ENCODE peak calls at places on chromosomes 5 and 9, in seven cellular contexts. B is lower leg skin, L is epithelial cell of proximal tubule, A is heart right ventricle, T is GM12865, H is gastrocnemius medialis, V is HCT116. Q is an unnamed sample.

GRCh38 chr9:77512876-77513275 is 135.2 kb downstream of the GNA14 start:
- DNase-seq in B (no peak), L (no peak), A (no peak), T (no peak), H (no peak), V (no peak), Q (no peak)

GRCh38 chr9:130912932-130913598 is 16.5 kb upstream of the QRFP start:
- DNase-seq in B (no peak), L (peak; percentile 47), A (no peak), T (no peak), H (peak; percentile 28), V (no peak), Q (no peak)

GRCh38 chr9:36102742-36103495 is 33.6 kb upstream of the GLIPR2 start:
- DNase-seq in B (peak; percentile 62), L (peak; percentile 35), A (peak; percentile 76), T (peak; percentile 88), H (peak; percentile 63), V (peak; percentile 57), Q (peak; percentile 92)

GRCh38 chr9:13860019-13860418 is 453.9 kb downstream of the NFIB start:
- DNase-seq in B (peak; percentile 24), L (no peak), A (no peak), T (no peak), H (peak; percentile 18), V (no peak), Q (no peak)

GRCh38 chr9:99516657-99517049 is 294.6 kb downstream of the SEC61B start:
- DNase-seq in B (no peak), L (no peak), A (no peak), T (no peak), H (no peak), V (no peak), Q (no peak)

GRCh38 chr9:125427556-125427955 is 165.9 kb downstream of the GAPVD1 start:
- DNase-seq in B (no peak), L (no peak), A (no peak), T (no peak), H (no peak), V (peak; percentile 29), Q (no peak)

GRCh38 chr5:109316631-109317030 is 93.1 kb downstream of the PJA2 start:
- DNase-seq in B (no peak), L (no peak), A (no peak), T (no peak), H (no peak), V (peak; percentile 2), Q (no peak)

GRCh38 chr9:20551835-20552234 is 70.5 kb downstream of the MLLT3 start:
- DNase-seq in B (no peak), L (peak; percentile 83), A (no peak), T (peak; percentile 47), H (no peak), V (no peak), Q (no peak)

GRCh38 chr9:92725266-92725545 is 39.4 kb downstream of the BICD2 start:
- DNase-seq in B (no peak), L (no peak), A (no peak), T (no peak), H (no peak), V (no peak), Q (no peak)

GRCh38 chr9:116151966-116152381 is 1.6 kb upstream of the PAPPA start:
- DNase-seq in B (no peak), L (no peak), A (no peak), T (no peak), H (no peak), V (no peak), Q (no peak)

GRCh38 chr5:180825768-180826525 is 23.3 kb upstream of the MGAT1 start:
- DNase-seq in B (peak; percentile 92), L (peak; percentile 94), A (no peak), T (no peak), H (peak; percentile 53), V (no peak), Q (no peak)

GRCh38 chr5:142446131-142446959 is 121.5 kb upstream of the SPRY4 start:
- DNase-seq in B (no peak), L (no peak), A (peak; percentile 19), T (no peak), H (no peak), V (peak; percentile 80), Q (no peak)

GRCh38 chr5:114113604-114114003 is 248.3 kb upstream of the KCNN2 start:
- DNase-seq in B (no peak), L (no peak), A (no peak), T (no peak), H (no peak), V (no peak), Q (no peak)

GRCh38 chr5:127813633-127814171 is 110.5 kb downstream of the CCDC192 start:
- DNase-seq in B (no peak), L (peak; percentile 6), A (no peak), T (no peak), H (no peak), V (no peak), Q (no peak)

GRCh38 chr9:81737871-81738507 is 48.6 kb upstream of the TLE1 start:
- DNase-seq in B (peak; percentile 42), L (peak; percentile 84), A (peak; percentile 11), T (peak; percentile 16), H (no peak), V (peak; percentile 89), Q (no peak)

GRCh38 chr9:103899836-103900235 is 194.3 kb upstream of the SMC2 start:
- DNase-seq in B (no peak), L (no peak), A (no peak), T (no peak), H (no peak), V (no peak), Q (no peak)

GRCh38 chr5:114055318-114055788 is 306.5 kb upstream of the KCNN2 start:
- DNase-seq in B (no peak), L (no peak), A (peak; percentile 61), T (no peak), H (peak; percentile 50), V (no peak), Q (no peak)

GRCh38 chr5:141149812-141150211 is at the start of gene PCDHB6:
- DNase-seq in B (no peak), L (no peak), A (no peak), T (no peak), H (no peak), V (no peak), Q (no peak)

GRCh38 chr5:112381521-112381920 is 37.6 kb downstream of the EPB41L4A start:
- DNase-seq in B (no peak), L (no peak), A (no peak), T (no peak), H (no peak), V (no peak), Q (no peak)

GRCh38 chr5:52190737-52191136 is 597.0 kb upstream of the ITGA1 start:
- DNase-seq in B (no peak), L (no peak), A (no peak), T (no peak), H (no peak), V (no peak), Q (no peak)

GRCh38 chr9:35771943-35772342 is 17.9 kb upstream of the MSMP start:
- DNase-seq in B (no peak), L (no peak), A (no peak), T (no peak), H (no peak), V (no peak), Q (no peak)

GRCh38 chr9:134025606-134026541 is 593 bp downstream of the BRD3OS start:
- DNase-seq in B (no peak), L (no peak), A (peak; percentile 34), T (peak; percentile 64), H (no peak), V (no peak), Q (peak; percentile 38)

GRCh38 chr9:18857769-18858168 is 175.2 kb downstream of the SAXO1 start:
- DNase-seq in B (no peak), L (peak; percentile 7), A (no peak), T (no peak), H (no peak), V (no peak), Q (no peak)

GRCh38 chr5:113027431-113027830 is 50.8 kb downstream of the DCP2 start:
- DNase-seq in B (no peak), L (no peak), A (no peak), T (no peak), H (no peak), V (no peak), Q (no peak)

GRCh38 chr5:18114161-18114802 is 480.0 kb downstream of the TAF11L14 start:
- DNase-seq in B (no peak), L (no peak), A (no peak), T (no peak), H (no peak), V (no peak), Q (peak; percentile 10)

GRCh38 chr9:136728548-136729123 is 14.1 kb downstream of the LCN10 start:
- DNase-seq in B (no peak), L (no peak), A (no peak), T (peak; percentile 38), H (no peak), V (no peak), Q (no peak)

GRCh38 chr5:93578813-93579560 is 2.0 kb downstream of the NR2F1-AS1 start:
- DNase-seq in B (no peak), L (no peak), A (peak; percentile 43), T (no peak), H (no peak), V (no peak), Q (no peak)

GRCh38 chr5:119409235-119409815 is 43.0 kb upstream of the HSD17B4 start:
- DNase-seq in B (no peak), L (no peak), A (no peak), T (peak; percentile 72), H (no peak), V (no peak), Q (no peak)
- TF ChIP-seq CTCF in B (no peak), L (peak; percentile 6), A (no peak), T (peak; percentile 17), H (no peak), V (no peak), Q (no peak)

GRCh38 chr9:127850286-127850830 is 4.1 kb downstream of the ENG start:
- DNase-seq in B (no peak), L (no peak), A (no peak), T (no peak), H (no peak), V (no peak), Q (no peak)
- H3K4me3 ChIP-seq in B (no peak overlapping the region), L (no peak overlapping the region), A (peak overlapping the region; percentile 78), T (no peak overlapping the region), H (peak overlapping the region; percentile 69), V (no peak overlapping the region), Q (no peak overlapping the region)

GRCh38 chr5:78799254-78800017 is 150.9 kb upstream of the LHFPL2 start:
- DNase-seq in B (no peak), L (no peak), A (no peak), T (no peak), H (no peak), V (no peak), Q (no peak)
- TF ChIP-seq CTCF in B (no peak), L (peak; percentile 46), A (no peak), T (no peak), H (no peak), V (peak; percentile 12), Q (no peak)

GRCh38 chr5:169979871-169980270 is 424 bp downstream of the INSYN2B start:
- DNase-seq in B (no peak), L (no peak), A (no peak), T (no peak), H (no peak), V (no peak), Q (no peak)

GRCh38 chr5:169974121-169974770 is 6.0 kb downstream of the INSYN2B start:
- DNase-seq in B (no peak), L (no peak), A (no peak), T (no peak), H (no peak), V (no peak), Q (no peak)

GRCh38 chr5:169980418-169981053 is at the start of gene INSYN2B:
- DNase-seq in B (peak; percentile 61), L (peak; percentile 70), A (peak; percentile 40), T (peak; percentile 47), H (no peak), V (peak; percentile 56), Q (peak; percentile 40)

GRCh38 chr5:169978744-169979143 is 1.6 kb downstream of the INSYN2B start:
- DNase-seq in B (no peak), L (peak; percentile 29), A (no peak), T (no peak), H (no peak), V (no peak), Q (no peak)
- H3K4me3 ChIP-seq in B (no peak overlapping the region), L (peak overlapping the region; percentile 56), A (no peak overlapping the region), T (no peak overlapping the region), H (no peak overlapping the region), V (no peak overlapping the region), Q (no peak overlapping the region)

Q was measured in HL-60.